ENCODE peak calls at places on chromosomes 5 and 9, in six cellular contexts. Q is RWPE1, A is skeletal muscle cell, Z is cardiac muscle cell, X is T-helper 1 cell, S is NCI-H2107. G is an unnamed sample.

GRCh38 chr5:179409806-179410205 is 64.5 kb upstream of the ADAMTS2 start:
- DNase-seq in Q (no peak), A (no peak), Z (peak; percentile 17), X (no peak), S (no peak), G (no peak)

GRCh38 chr5:38640012-38640395 is 83.6 kb upstream of the LIFR start:
- DNase-seq in Q (no peak), A (peak; percentile 41), Z (peak; percentile 55), X (no peak), S (no peak), G (no peak)

GRCh38 chr5:12023614-12024241 is 119.5 kb upstream of the CTNND2 start:
- DNase-seq in Q (peak; percentile 8), A (no peak), Z (peak; percentile 38), X (no peak), S (no peak), G (peak; percentile 4)

GRCh38 chr9:121622842-121623203 is 28.6 kb upstream of the DAB2IP start:
- DNase-seq in Q (no peak), A (no peak), Z (no peak), X (no peak), S (no peak), G (no peak)

GRCh38 chr9:71243951-71244350 is 122.5 kb upstream of the TRPM3 start:
- DNase-seq in Q (no peak), A (no peak), Z (no peak), X (no peak), S (no peak), G (no peak)

GRCh38 chr9:91839926-91840464 is 110.0 kb downstream of the ROR2 start:
- DNase-seq in Q (no peak), A (no peak), Z (no peak), X (no peak), S (no peak), G (no peak)

GRCh38 chr5:151671979-151672378 is 14.7 kb downstream of the SPARC start:
- DNase-seq in Q (no peak), A (no peak), Z (peak; percentile 83), X (no peak), S (no peak), G (no peak)

GRCh38 chr9:131226226-131226625 is 50.1 kb downstream of the FAM78A start:
- DNase-seq in Q (no peak), A (no peak), Z (no peak), X (no peak), S (no peak), G (no peak)

GRCh38 chr5:138844812-138845513 is 30.2 kb downstream of the LRRTM2 start:
- DNase-seq in Q (peak; percentile 82), A (peak; percentile 59), Z (peak; percentile 59), X (no peak), S (no peak), G (peak; percentile 29)

GRCh38 chr9:95822583-95823431 is 52.7 kb upstream of the ERCC6L2 start:
- DNase-seq in Q (peak; percentile 48), A (peak; percentile 84), Z (peak; percentile 85), X (no peak), S (no peak), G (peak; percentile 73)

GRCh38 chr9:106286249-106286648 is 576.7 kb upstream of the ZNF462 start:
- DNase-seq in Q (no peak), A (peak; percentile 7), Z (peak; percentile 35), X (no peak), S (no peak), G (peak; percentile 50)

GRCh38 chr9:104232781-104233341 is 138.8 kb downstream of the SMC2 start:
- DNase-seq in Q (peak; percentile 42), A (peak; percentile 34), Z (peak; percentile 81), X (no peak), S (no peak), G (no peak)

GRCh38 chr5:132773601-132774355 is 3.3 kb downstream of the SEPTIN8 start:
- DNase-seq in Q (no peak), A (no peak), Z (no peak), X (no peak), S (no peak), G (no peak)

GRCh38 chr9:130483281-130483949 is 38.7 kb downstream of the ASS1 start:
- DNase-seq in Q (no peak), A (no peak), Z (no peak), X (no peak), S (no peak), G (no peak)

GRCh38 chr9:21244841-21245240 is 5.0 kb upstream of the IFNA14 start:
- DNase-seq in Q (no peak), A (no peak), Z (no peak), X (no peak), S (no peak), G (no peak)

GRCh38 chr9:113495555-113495954 is 32.0 kb downstream of the RGS3 start:
- DNase-seq in Q (no peak), A (no peak), Z (no peak), X (no peak), S (no peak), G (no peak)

GRCh38 chr5:138230261-138230660 is 17.1 kb upstream of the CDC23 start:
- DNase-seq in Q (peak; percentile 21), A (no peak), Z (peak; percentile 55), X (no peak), S (no peak), G (no peak)

GRCh38 chr5:67300321-67300720 is 103.7 kb upstream of the CD180 start:
- DNase-seq in Q (no peak), A (no peak), Z (no peak), X (no peak), S (no peak), G (no peak)

GRCh38 chr9:76107487-76107886 is 217.0 kb downstream of the PCSK5 start:
- DNase-seq in Q (no peak), A (peak; percentile 25), Z (peak; percentile 17), X (no peak), S (no peak), G (no peak)

GRCh38 chr9:6984941-6985578 is 227.3 kb downstream of the KDM4C start:
- DNase-seq in Q (no peak), A (no peak), Z (no peak), X (no peak), S (no peak), G (no peak)

GRCh38 chr5:38888023-38888422 is 42.2 kb downstream of the OSMR start:
- DNase-seq in Q (no peak), A (no peak), Z (no peak), X (no peak), S (no peak), G (no peak)

GRCh38 chr5:124748687-124749594 is 2.5 kb upstream of the ZNF608 start:
- DNase-seq in Q (peak; percentile 97), A (peak; percentile 72), Z (peak; percentile 95), X (no peak), S (peak; percentile 42), G (peak; percentile 86)

GRCh38 chr5:142610176-142611001 is 75.5 kb downstream of the FGF1 start:
- DNase-seq in Q (no peak), A (no peak), Z (no peak), X (no peak), S (no peak), G (no peak)

GRCh38 chr9:3857673-3858072 is 331.9 kb upstream of the RFX3 start:
- DNase-seq in Q (peak; percentile 13), A (peak; percentile 88), Z (no peak), X (no peak), S (no peak), G (no peak)

GRCh38 chr5:31095796-31096195 is 97.7 kb upstream of the CDH6 start:
- DNase-seq in Q (no peak), A (no peak), Z (no peak), X (no peak), S (no peak), G (no peak)

GRCh38 chr9:16032799-16033198 is 480.0 kb downstream of the CCDC171 start:
- DNase-seq in Q (no peak), A (no peak), Z (peak; percentile 50), X (no peak), S (no peak), G (no peak)

GRCh38 chr5:132253452-132254320 is 3.8 kb upstream of the PDLIM4 start:
- DNase-seq in Q (no peak), A (no peak), Z (no peak), X (no peak), S (no peak), G (no peak)